ENCODE peak calls at places on chromosomes 12 and 14, in six cellular contexts. One of them, this sample, is unnamed.

GRCh38 chr14:55333785-55334485 is 62.7 kb downstream of the FBXO34 start:
- DNase-seq in H9: no peak
- DNase-seq in Peyer's patch: peak
- DNase-seq in cardiac fibroblast: no peak
- DNase-seq in EL: peak
- DNase-seq in hepatocyte: peak
- DNase-seq in this sample: no peak

GRCh38 chr12:95218852-95219171 is 1.2 kb downstream of the VEZT start:
- DNase-seq in H9: no peak
- DNase-seq in Peyer's patch: peak
- DNase-seq in cardiac fibroblast: peak
- DNase-seq in EL: peak
- DNase-seq in hepatocyte: no peak
- DNase-seq in this sample: peak

GRCh38 chr14:39488600-39488999 is 56.4 kb upstream of the FBXO33 start:
- DNase-seq in H9: peak
- DNase-seq in Peyer's patch: no peak
- DNase-seq in cardiac fibroblast: peak
- DNase-seq in EL: no peak
- DNase-seq in hepatocyte: peak
- DNase-seq in this sample: peak

GRCh38 chr12:133129368-133130037 is 571 bp downstream of the ZNF891 start:
- DNase-seq in H9: no peak
- DNase-seq in Peyer's patch: no peak
- DNase-seq in cardiac fibroblast: peak
- DNase-seq in EL: no peak
- DNase-seq in hepatocyte: no peak
- DNase-seq in this sample: peak

GRCh38 chr12:386651-387050 is 2.5 kb downstream of the KDM5A start:
- DNase-seq in H9: no peak
- DNase-seq in Peyer's patch: no peak
- DNase-seq in cardiac fibroblast: peak
- DNase-seq in EL: peak
- DNase-seq in hepatocyte: no peak
- DNase-seq in this sample: no peak

GRCh38 chr14:98984719-98985041 is 287.3 kb downstream of the BCL11B start:
- DNase-seq in H9: no peak
- DNase-seq in Peyer's patch: peak
- DNase-seq in cardiac fibroblast: no peak
- DNase-seq in EL: no peak
- DNase-seq in hepatocyte: no peak
- DNase-seq in this sample: no peak

GRCh38 chr12:106178582-106178981 is 39.8 kb upstream of the NUAK1 start:
- DNase-seq in H9: peak
- DNase-seq in Peyer's patch: no peak
- DNase-seq in cardiac fibroblast: no peak
- DNase-seq in EL: no peak
- DNase-seq in hepatocyte: no peak
- DNase-seq in this sample: peak

GRCh38 chr12:110684322-110684836 is 4.5 kb downstream of the HVCN1 start:
- DNase-seq in H9: no peak
- DNase-seq in Peyer's patch: no peak
- DNase-seq in cardiac fibroblast: no peak
- DNase-seq in EL: no peak
- DNase-seq in hepatocyte: no peak
- DNase-seq in this sample: no peak

GRCh38 chr14:52328286-52328685 is 14.2 kb downstream of the PTGER2 start:
- DNase-seq in H9: no peak
- DNase-seq in Peyer's patch: no peak
- DNase-seq in cardiac fibroblast: peak
- DNase-seq in EL: peak
- DNase-seq in hepatocyte: no peak
- DNase-seq in this sample: no peak

GRCh38 chr14:94291906-94292525 is 1.1 kb downstream of the SERPINA10 start:
- DNase-seq in H9: no peak
- DNase-seq in Peyer's patch: no peak
- DNase-seq in cardiac fibroblast: no peak
- DNase-seq in EL: no peak
- DNase-seq in hepatocyte: no peak
- DNase-seq in this sample: no peak

GRCh38 chr12:130335517-130336392 is 1.9 kb upstream of the PIWIL1 start:
- DNase-seq in H9: no peak
- DNase-seq in Peyer's patch: peak
- DNase-seq in cardiac fibroblast: peak
- DNase-seq in EL: peak
- DNase-seq in hepatocyte: peak
- DNase-seq in this sample: peak

GRCh38 chr12:129385637-129385990 is 518.2 kb downstream of the TMEM132D start:
- DNase-seq in H9: no peak
- DNase-seq in Peyer's patch: no peak
- DNase-seq in cardiac fibroblast: no peak
- DNase-seq in EL: no peak
- DNase-seq in hepatocyte: no peak
- DNase-seq in this sample: no peak

GRCh38 chr14:96349286-96350075 is 13.7 kb downstream of the ATG2B start:
- DNase-seq in H9: peak
- DNase-seq in Peyer's patch: no peak
- DNase-seq in cardiac fibroblast: peak
- DNase-seq in EL: no peak
- DNase-seq in hepatocyte: no peak
- DNase-seq in this sample: peak

GRCh38 chr12:63353559-63353958 is 202.6 kb upstream of the AVPR1A start:
- DNase-seq in H9: no peak
- DNase-seq in Peyer's patch: no peak
- DNase-seq in cardiac fibroblast: peak
- DNase-seq in EL: peak
- DNase-seq in hepatocyte: no peak
- DNase-seq in this sample: no peak

This sample was measured in GM23338.